ENCODE peak calls at places on chromosomes 4 and X, in eight cellular contexts. J is kidney epithelial cell; V is GM23248; A is choroid plexus epithelial cell; E is neural progenitor cell; C is NCI-H2029; Y is effector CD4-positive, alpha-beta T cell; Q is HEK293T. G is an unnamed sample.

GRCh38 chr4:141036786-141037185 is 96.5 kb downstream of the RNF150 start:
- DNase-seq in C (no peak), Q (no peak), A (peak), V (no peak), J (no peak), Y (no peak), E (no peak), G (no peak)

GRCh38 chr4:37767546-37767945 is 58.9 kb upstream of the PGM2 start:
- DNase-seq in Y (no peak), J (peak), E (no peak), A (peak), Q (no peak), V (peak), C (peak), G (no peak)

GRCh38 chr4:17911608-17912007 is 100.8 kb downstream of the NCAPG start:
- DNase-seq in C (no peak), J (no peak), A (no peak), V (no peak), E (no peak), Q (no peak), Y (no peak), G (no peak)

GRCh38 chr4:157265281-157265680 is 44.8 kb downstream of the GRIA2 start:
- DNase-seq in J (no peak), Q (peak), E (peak), Y (no peak), V (no peak), A (peak), C (peak), G (no peak)

GRCh38 chrX:2928583-2929434 is at the start of gene ARSD:
- DNase-seq in J (peak), Y (peak), C (no peak), E (peak), A (peak), Q (no peak), V (peak), G (peak)

GRCh38 chrX:44748014-44748413 is 95.8 kb upstream of the DUSP21 start:
- DNase-seq in A (peak), Q (no peak), E (no peak), J (peak), Y (no peak), C (no peak), V (peak), G (no peak)

GRCh38 chrX:9604111-9604907 is 139.5 kb downstream of the TBL1X start:
- DNase-seq in J (peak), E (no peak), Y (no peak), A (no peak), V (peak), Q (no peak), C (no peak), G (no peak)

GRCh38 chr4:8084031-8084660 is 74.5 kb downstream of the ABLIM2 start:
- DNase-seq in A (no peak), J (no peak), Q (no peak), C (no peak), E (no peak), Y (no peak), V (no peak), G (no peak)

GRCh38 chrX:148530464-148531077 is 30.2 kb downstream of the AFF2 start:
- DNase-seq in Y (no peak), Q (no peak), E (peak), A (peak), J (no peak), C (no peak), V (peak), G (no peak)

GRCh38 chr4:54218736-54219135 is 10.4 kb upstream of the PDGFRA start:
- DNase-seq in V (no peak), J (no peak), C (no peak), E (no peak), Y (no peak), Q (no peak), A (no peak), G (no peak)

GRCh38 chr4:182286936-182287335 is 43.7 kb downstream of the TENM3 start:
- DNase-seq in Q (no peak), J (no peak), C (no peak), Y (no peak), V (no peak), A (no peak), E (no peak), G (no peak)

GRCh38 chrX:38124000-38124399 is 96.7 kb downstream of the SRPX start:
- DNase-seq in J (no peak), C (no peak), V (no peak), E (no peak), Q (no peak), A (no peak), Y (no peak), G (no peak)

GRCh38 chr4:2350982-2351381 is 67.5 kb downstream of the ZFYVE28 start:
- DNase-seq in V (no peak), Y (no peak), C (no peak), Q (no peak), J (no peak), A (no peak), E (no peak), G (no peak)

GRCh38 chr4:105709081-105709450 is 482 bp downstream of the GSTCD start:
- DNase-seq in Y (no peak), E (peak), J (no peak), A (peak), V (peak), Q (peak), C (no peak), G (no peak)

GRCh38 chrX:103716967-103717366 is 6.3 kb downstream of the TMEM31 start:
- DNase-seq in Q (no peak), C (no peak), V (peak), Y (no peak), E (no peak), J (no peak), A (peak), G (no peak)

GRCh38 chrX:48936429-48937064 is 17.7 kb upstream of the PIM2 start:
- DNase-seq in E (no peak), J (no peak), V (no peak), Q (no peak), Y (no peak), C (no peak), A (no peak), G (no peak)

GRCh38 chr4:120156115-120156718 is 89.6 kb upstream of the MAD2L1 start:
- DNase-seq in Q (peak), C (peak), Y (peak), V (peak), A (peak), E (peak), J (peak), G (no peak)

GRCh38 chr4:2868840-2869487 is 25.3 kb downstream of the ADD1 start:
- DNase-seq in Y (no peak), V (peak), Q (no peak), J (no peak), E (no peak), C (no peak), A (no peak), G (no peak)

GRCh38 chrX:96987228-96987627 is 103.5 kb downstream of the RPA4 start:
- DNase-seq in A (peak), J (no peak), Q (no peak), C (no peak), E (no peak), V (peak), Y (no peak), G (no peak)

GRCh38 chr4:68152411-68152810 is 22.7 kb upstream of the TMPRSS11F start:
- DNase-seq in Q (no peak), V (no peak), Y (no peak), J (peak), C (no peak), E (no peak), A (no peak), G (no peak)